ENCODE peak calls at places on chromosomes 4 and X, in five cellular contexts. Q is heart left ventricle; O is activated CD8-positive, alpha-beta T cell treated with anti-CD3 and anti-CD28 coated beads for 36 hours; X is A549; S is GM12864. R is an unnamed sample.

GRCh38 chr4:154329268-154329858 is 162.2 kb downstream of the DCHS2 start:
- DNase-seq in Q (peak), O (peak), X (peak), S (no peak), R (no peak)

GRCh38 chrX:29535212-29536162 is 679.9 kb upstream of the MAGEB2 start:
- DNase-seq in Q (no peak), O (no peak), X (peak), S (no peak), R (no peak)

GRCh38 chr4:102007959-102008425 is 217.5 kb downstream of the BANK1 start:
- DNase-seq in Q (no peak), O (peak), X (no peak), S (no peak), R (no peak)

GRCh38 chr4:17781072-17781830 is at the start of gene FAM184B:
- DNase-seq in Q (no peak), O (peak), X (no peak), S (no peak), R (no peak)

GRCh38 chr4:13527192-13527982 is 16.9 kb downstream of the NKX3-2 start:
- DNase-seq in Q (no peak), O (no peak), X (no peak), S (no peak), R (peak)

GRCh38 chr4:62881901-62882300 is 1527.3 kb downstream of the TECRL start:
- DNase-seq in Q (no peak), O (no peak), X (no peak), S (no peak), R (no peak)

GRCh38 chr4:140186651-140187315 is 32.8 kb upstream of the MAML3 start:
- DNase-seq in Q (no peak), O (no peak), X (peak), S (no peak), R (peak)

GRCh38 chrX:118594697-118595420 is 99.2 kb downstream of the DOCK11 start:
- DNase-seq in Q (no peak), O (no peak), X (no peak), S (no peak), R (no peak)

GRCh38 chr4:119136541-119136940 is 909 bp downstream of the MYOZ2 start:
- DNase-seq in Q (no peak), O (no peak), X (no peak), S (no peak), R (no peak)

GRCh38 chrX:47502591-47503222 is 19.7 kb upstream of the ZNF41 start:
- DNase-seq in Q (no peak), O (no peak), X (no peak), S (no peak), R (no peak)

GRCh38 chr4:169024762-169025161 is 14.7 kb upstream of the CBR4 start:
- DNase-seq in Q (no peak), O (no peak), X (peak), S (no peak), R (no peak)

GRCh38 chr4:56844817-56845580 is 23.5 kb upstream of the SPINK2 start:
- DNase-seq in Q (no peak), O (no peak), X (no peak), S (no peak), R (no peak)

GRCh38 chr4:147799986-147800555 is 68.2 kb downstream of the ARHGAP10 start:
- DNase-seq in Q (no peak), O (peak), X (no peak), S (peak), R (no peak)

GRCh38 chr4:81427605-81427922 is 44.1 kb downstream of the RASGEF1B start:
- DNase-seq in Q (no peak), O (no peak), X (no peak), S (no peak), R (no peak)

DNA sequence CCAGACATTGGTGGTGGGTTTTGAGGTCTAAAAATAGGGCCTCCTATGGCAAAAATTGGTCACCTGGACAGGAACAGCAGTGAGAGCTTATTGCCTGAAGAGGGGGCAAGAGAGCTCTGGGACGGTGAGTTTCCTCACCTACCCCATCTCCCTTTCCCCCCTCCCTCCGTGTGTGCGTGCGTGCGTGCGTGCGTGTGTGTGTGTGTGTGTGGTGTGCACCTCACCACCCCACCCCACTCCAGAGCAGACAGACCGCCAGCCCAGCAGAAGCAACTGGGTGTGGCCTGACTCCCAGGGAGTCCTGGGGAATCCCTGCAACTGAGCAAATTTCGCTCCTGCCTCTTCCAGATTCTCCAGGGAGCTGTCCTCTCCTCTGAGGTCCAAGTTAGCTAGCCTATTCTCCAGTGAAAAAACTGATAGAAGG is 44.7 kb downstream of the PRPS1 start:
- DNase-seq in Q (peak), O (peak), X (peak), S (peak), R (peak)
- TF ChIP-seq CTCF in Q (peak), O (peak), X (peak), S (peak), R (peak)

GRCh38 chr4:176660561-176660960 is 132.2 kb downstream of the VEGFC start:
- DNase-seq in Q (no peak), O (no peak), X (peak), S (no peak), R (no peak)
- TF ChIP-seq CTCF in Q (no peak), O (no peak), X (no peak), S (no peak), R (no peak)

DNA sequence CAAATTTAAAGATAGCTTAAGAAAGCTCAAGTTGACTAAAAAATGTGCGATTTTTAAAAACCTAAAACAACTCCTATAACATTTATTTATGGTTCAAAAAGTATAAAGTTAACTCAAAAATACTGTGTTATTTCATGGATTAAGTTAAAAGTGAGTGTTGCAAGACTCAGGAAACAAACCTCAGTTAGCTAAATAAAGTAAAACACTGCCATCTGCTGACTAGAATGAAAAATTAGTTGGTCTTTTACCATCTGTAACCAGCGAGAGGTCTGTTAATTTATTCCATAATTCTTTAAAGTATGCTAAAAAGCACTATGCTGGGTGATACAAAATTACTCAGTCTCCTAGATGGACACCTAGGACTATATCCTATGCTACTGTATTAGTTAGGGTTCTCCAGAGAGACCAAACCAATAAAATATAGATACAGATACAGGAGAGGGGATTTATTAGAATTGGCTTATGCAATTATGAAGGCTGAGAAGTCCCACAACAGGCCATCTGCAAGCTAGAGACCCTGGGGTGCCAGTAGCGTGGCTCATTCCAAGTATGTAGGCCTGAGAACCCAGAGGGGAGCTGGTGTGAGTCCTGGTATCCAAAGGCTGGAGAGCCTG is 4.9 kb upstream of the WDFY3 start:
- DNase-seq in Q (no peak), O (no peak), X (peak), S (no peak), R (no peak)
- TF ChIP-seq CTCF in Q (peak), O (peak), X (peak), S (peak), R (peak)

DNA sequence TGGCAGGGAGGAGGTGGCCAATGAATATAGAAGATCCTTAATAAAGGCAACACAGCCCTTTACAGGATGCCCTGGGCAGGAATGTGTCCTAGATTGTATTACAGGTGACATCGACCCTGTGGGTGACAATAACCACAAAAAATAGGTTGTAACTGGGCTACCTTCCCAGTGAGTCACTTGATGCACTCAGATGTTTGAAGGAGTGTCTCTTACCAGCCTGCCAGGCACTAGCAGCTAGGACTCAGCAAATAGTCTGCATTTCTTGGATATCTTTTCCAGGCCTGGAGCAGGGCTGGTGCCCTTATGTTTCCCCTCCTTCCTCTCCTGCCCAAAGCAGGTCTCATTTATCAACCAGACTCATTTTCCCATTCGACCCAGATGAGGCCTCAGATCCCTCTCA is 50.9 kb upstream of the TMEM164 start:
- DNase-seq in Q (no peak), O (no peak), X (peak), S (no peak), R (no peak)
- TF ChIP-seq CTCF in Q (no peak), O (no peak), X (no peak), S (no peak), R (no peak)

GRCh38 chrX:18354369-18355329 is at the start of gene SCML2:
- DNase-seq in Q (peak), O (peak), X (peak), S (no peak), R (peak)
- TF ChIP-seq CTCF in Q (no peak), O (no peak), X (no peak), S (no peak), R (no peak)

GRCh38 chr4:77881460-77882295 is 19.0 kb downstream of the MRPL1 start:
- DNase-seq in Q (no peak), O (peak), X (peak), S (no peak), R (no peak)
- TF ChIP-seq CTCF in Q (no peak), O (no peak), X (no peak), S (no peak), R (no peak)